ENCODE peak calls at places on chromosomes 12 and 14, in eight cellular contexts. One of them, this sample, is unnamed.
A peak's percentile ranks its signal among the peaks of the same experiment; 100 is the strongest.

GRCh38 chr14:106518054-106518943 is 991.9 kb downstream of the TMEM121 start:
- DNase-seq in neural progenitor cell: no peak
- DNase-seq in right lobe of liver: no peak
- DNase-seq in thoracic aorta: no peak
- DNase-seq in fibroblast of lung: no peak
- DNase-seq in gastrocnemius medialis: no peak
- DNase-seq in HCT116: no peak
- DNase-seq in hepatocyte: no peak
- DNase-seq in this sample: no peak

GRCh38 chr14:58663494-58664111 is 25.8 kb downstream of the DACT1 start:
- DNase-seq in neural progenitor cell: no peak
- DNase-seq in right lobe of liver: no peak
- DNase-seq in thoracic aorta: no peak
- DNase-seq in fibroblast of lung: peak; percentile 57
- DNase-seq in gastrocnemius medialis: no peak
- DNase-seq in HCT116: no peak
- DNase-seq in hepatocyte: peak; percentile 21
- DNase-seq in this sample: no peak

GRCh38 chr14:68544150-68544892 is 248.5 kb downstream of the ZFP36L1 start:
- DNase-seq in neural progenitor cell: no peak
- DNase-seq in right lobe of liver: peak; percentile 76
- DNase-seq in thoracic aorta: peak; percentile 86
- DNase-seq in fibroblast of lung: peak; percentile 99
- DNase-seq in gastrocnemius medialis: peak; percentile 75
- DNase-seq in HCT116: no peak
- DNase-seq in hepatocyte: no peak
- DNase-seq in this sample: no peak

GRCh38 chr12:64383675-64384074 is 6.9 kb downstream of the C12orf56 start:
- DNase-seq in neural progenitor cell: no peak
- DNase-seq in right lobe of liver: no peak
- DNase-seq in thoracic aorta: no peak
- DNase-seq in fibroblast of lung: no peak
- DNase-seq in gastrocnemius medialis: no peak
- DNase-seq in HCT116: no peak
- DNase-seq in hepatocyte: no peak
- DNase-seq in this sample: no peak

GRCh38 chr12:70875628-70876027 is 44.9 kb downstream of the PTPRR start:
- DNase-seq in neural progenitor cell: no peak
- DNase-seq in right lobe of liver: no peak
- DNase-seq in thoracic aorta: no peak
- DNase-seq in fibroblast of lung: no peak
- DNase-seq in gastrocnemius medialis: no peak
- DNase-seq in HCT116: no peak
- DNase-seq in hepatocyte: no peak
- DNase-seq in this sample: no peak

GRCh38 chr14:23136566-23137133 is 17.6 kb upstream of the CEBPE start:
- DNase-seq in neural progenitor cell: no peak
- DNase-seq in right lobe of liver: no peak
- DNase-seq in thoracic aorta: no peak
- DNase-seq in fibroblast of lung: no peak
- DNase-seq in gastrocnemius medialis: no peak
- DNase-seq in HCT116: no peak
- DNase-seq in hepatocyte: no peak
- DNase-seq in this sample: no peak

GRCh38 chr14:53151523-53151866 is 1.6 kb downstream of the DDHD1 start:
- DNase-seq in neural progenitor cell: no peak
- DNase-seq in right lobe of liver: no peak
- DNase-seq in thoracic aorta: no peak
- DNase-seq in fibroblast of lung: no peak
- DNase-seq in gastrocnemius medialis: no peak
- DNase-seq in HCT116: no peak
- DNase-seq in hepatocyte: no peak
- DNase-seq in this sample: no peak

GRCh38 chr12:47094804-47095203 is 15.0 kb upstream of the AMIGO2 start:
- DNase-seq in neural progenitor cell: no peak
- DNase-seq in right lobe of liver: no peak
- DNase-seq in thoracic aorta: no peak
- DNase-seq in fibroblast of lung: no peak
- DNase-seq in gastrocnemius medialis: no peak
- DNase-seq in HCT116: no peak
- DNase-seq in hepatocyte: no peak
- DNase-seq in this sample: no peak

GRCh38 chr12:18467636-18468520 is 206.6 kb downstream of the PIK3C2G start:
- DNase-seq in neural progenitor cell: no peak
- DNase-seq in right lobe of liver: no peak
- DNase-seq in thoracic aorta: no peak
- DNase-seq in fibroblast of lung: no peak
- DNase-seq in gastrocnemius medialis: no peak
- DNase-seq in HCT116: no peak
- DNase-seq in hepatocyte: no peak
- DNase-seq in this sample: no peak

GRCh38 chr12:95820096-95820703 is 29.6 kb upstream of the NTN4 start:
- DNase-seq in neural progenitor cell: peak; percentile 50
- DNase-seq in right lobe of liver: peak; percentile 65
- DNase-seq in thoracic aorta: no peak
- DNase-seq in fibroblast of lung: peak; percentile 68
- DNase-seq in gastrocnemius medialis: no peak
- DNase-seq in HCT116: peak; percentile 41
- DNase-seq in hepatocyte: peak; percentile 58
- DNase-seq in this sample: no peak

GRCh38 chr12:46221255-46222128 is 47.4 kb downstream of the SLC38A1 start:
- DNase-seq in neural progenitor cell: no peak
- DNase-seq in right lobe of liver: no peak
- DNase-seq in thoracic aorta: no peak
- DNase-seq in fibroblast of lung: peak; percentile 27
- DNase-seq in gastrocnemius medialis: no peak
- DNase-seq in HCT116: no peak
- DNase-seq in hepatocyte: no peak
- DNase-seq in this sample: no peak

GRCh38 chr12:6963741-6964446 is 6.6 kb downstream of the PHB2 start:
- DNase-seq in neural progenitor cell: no peak
- DNase-seq in right lobe of liver: no peak
- DNase-seq in thoracic aorta: no peak
- DNase-seq in fibroblast of lung: no peak
- DNase-seq in gastrocnemius medialis: no peak
- DNase-seq in HCT116: no peak
- DNase-seq in hepatocyte: peak; percentile 71
- DNase-seq in this sample: no peak

GRCh38 chr14:60973070-60973469 is 7.8 kb downstream of the TRMT5 start:
- DNase-seq in neural progenitor cell: no peak
- DNase-seq in right lobe of liver: no peak
- DNase-seq in thoracic aorta: no peak
- DNase-seq in fibroblast of lung: no peak
- DNase-seq in gastrocnemius medialis: no peak
- DNase-seq in HCT116: no peak
- DNase-seq in hepatocyte: no peak
- DNase-seq in this sample: no peak

GRCh38 chr14:80714489-80714888 is 227.0 kb downstream of the CEP128 start:
- DNase-seq in neural progenitor cell: no peak
- DNase-seq in right lobe of liver: no peak
- DNase-seq in thoracic aorta: no peak
- DNase-seq in fibroblast of lung: no peak
- DNase-seq in gastrocnemius medialis: no peak
- DNase-seq in HCT116: no peak
- DNase-seq in hepatocyte: no peak
- DNase-seq in this sample: no peak

GRCh38 chr12:3341594-3341993 is 149.4 kb upstream of the PRMT8 start:
- DNase-seq in neural progenitor cell: no peak
- DNase-seq in right lobe of liver: no peak
- DNase-seq in thoracic aorta: no peak
- DNase-seq in fibroblast of lung: no peak
- DNase-seq in gastrocnemius medialis: no peak
- DNase-seq in HCT116: no peak
- DNase-seq in hepatocyte: no peak
- DNase-seq in this sample: no peak

GRCh38 chr14:26255213-26255612 is 342.6 kb downstream of the NOVA1 start:
- DNase-seq in neural progenitor cell: peak; percentile 14
- DNase-seq in right lobe of liver: no peak
- DNase-seq in thoracic aorta: no peak
- DNase-seq in fibroblast of lung: peak; percentile 61
- DNase-seq in gastrocnemius medialis: no peak
- DNase-seq in HCT116: no peak
- DNase-seq in hepatocyte: peak; percentile 27
- DNase-seq in this sample: no peak

GRCh38 chr12:68962855-68963455 is 30.0 kb upstream of the CPM start:
- DNase-seq in neural progenitor cell: no peak
- DNase-seq in right lobe of liver: no peak
- DNase-seq in thoracic aorta: no peak
- DNase-seq in fibroblast of lung: peak; percentile 62
- DNase-seq in gastrocnemius medialis: no peak
- DNase-seq in HCT116: no peak
- DNase-seq in hepatocyte: peak; percentile 17
- DNase-seq in this sample: no peak

GRCh38 chr14:93005135-93005813 is 82.3 kb downstream of the CHGA start:
- DNase-seq in neural progenitor cell: no peak
- DNase-seq in right lobe of liver: no peak
- DNase-seq in thoracic aorta: no peak
- DNase-seq in fibroblast of lung: no peak
- DNase-seq in gastrocnemius medialis: no peak
- DNase-seq in HCT116: no peak
- DNase-seq in hepatocyte: no peak
- DNase-seq in this sample: peak; percentile 13
- H3K4me1 ChIP-seq in neural progenitor cell: no peaks in the 10 kb centered on the region
- H3K4me1 ChIP-seq in right lobe of liver: peaks cover 18% of the 10 kb centered on the region
- H3K4me1 ChIP-seq in thoracic aorta: peaks cover 22% of the 10 kb centered on the region
- H3K4me1 ChIP-seq in fibroblast of lung: peaks cover 5% of the 10 kb centered on the region
- H3K4me1 ChIP-seq in gastrocnemius medialis: peaks cover 35% of the 10 kb centered on the region
- H3K4me1 ChIP-seq in HCT116: peaks cover 12% of the 10 kb centered on the region
- H3K4me1 ChIP-seq in hepatocyte: peaks cover 16% of the 10 kb centered on the region
- H3K4me1 ChIP-seq in this sample: peaks cover 47% of the 10 kb centered on the region

GRCh38 chr12:8899835-8900234 is 14.5 kb upstream of the PHC1 start:
- DNase-seq in neural progenitor cell: no peak
- DNase-seq in right lobe of liver: no peak
- DNase-seq in thoracic aorta: no peak
- DNase-seq in fibroblast of lung: no peak
- DNase-seq in gastrocnemius medialis: no peak
- DNase-seq in HCT116: no peak
- DNase-seq in hepatocyte: no peak
- DNase-seq in this sample: no peak

GRCh38 chr12:8890313-8891084 is 23.8 kb upstream of the PHC1 start:
- DNase-seq in neural progenitor cell: peak; percentile 71
- DNase-seq in right lobe of liver: peak; percentile 49
- DNase-seq in thoracic aorta: no peak
- DNase-seq in fibroblast of lung: peak; percentile 50
- DNase-seq in gastrocnemius medialis: no peak
- DNase-seq in HCT116: no peak
- DNase-seq in hepatocyte: peak; percentile 74
- DNase-seq in this sample: no peak

GRCh38 chr12:8894986-8895385 is 19.3 kb upstream of the PHC1 start:
- DNase-seq in neural progenitor cell: no peak
- DNase-seq in right lobe of liver: no peak
- DNase-seq in thoracic aorta: no peak
- DNase-seq in fibroblast of lung: no peak
- DNase-seq in gastrocnemius medialis: no peak
- DNase-seq in HCT116: no peak
- DNase-seq in hepatocyte: no peak
- DNase-seq in this sample: no peak

GRCh38 chr12:8894378-8894777 is 19.9 kb upstream of the PHC1 start:
- DNase-seq in neural progenitor cell: no peak
- DNase-seq in right lobe of liver: no peak
- DNase-seq in thoracic aorta: no peak
- DNase-seq in fibroblast of lung: peak; percentile 8
- DNase-seq in gastrocnemius medialis: no peak
- DNase-seq in HCT116: no peak
- DNase-seq in hepatocyte: no peak
- DNase-seq in this sample: no peak
- TF ChIP-seq CTCF in neural progenitor cell: no peak
- TF ChIP-seq CTCF in right lobe of liver: no peak
- TF ChIP-seq CTCF in thoracic aorta: no peak
- TF ChIP-seq CTCF in fibroblast of lung: no peak
- TF ChIP-seq CTCF in gastrocnemius medialis: no peak
- TF ChIP-seq CTCF in HCT116: no peak
- TF ChIP-seq CTCF in hepatocyte: no peak
- TF ChIP-seq CTCF in this sample: no peak

GRCh38 chr12:57238854-57239554 is 9.5 kb downstream of the SHMT2 start:
- DNase-seq in neural progenitor cell: peak; percentile 94
- DNase-seq in right lobe of liver: peak; percentile 87
- DNase-seq in thoracic aorta: peak; percentile 47
- DNase-seq in fibroblast of lung: peak; percentile 89
- DNase-seq in gastrocnemius medialis: peak; percentile 67
- DNase-seq in HCT116: peak; percentile 58
- DNase-seq in hepatocyte: peak; percentile 94
- DNase-seq in this sample: peak; percentile 92

GRCh38 chr12:57241556-57242310 is 9.3 kb downstream of the STAC3 start:
- DNase-seq in neural progenitor cell: no peak
- DNase-seq in right lobe of liver: no peak
- DNase-seq in thoracic aorta: no peak
- DNase-seq in fibroblast of lung: no peak
- DNase-seq in gastrocnemius medialis: no peak
- DNase-seq in HCT116: no peak
- DNase-seq in hepatocyte: no peak
- DNase-seq in this sample: no peak

GRCh38 chr12:57239587-57240068 is 10.1 kb downstream of the SHMT2 start:
- DNase-seq in neural progenitor cell: no peak
- DNase-seq in right lobe of liver: no peak
- DNase-seq in thoracic aorta: no peak
- DNase-seq in fibroblast of lung: peak; percentile 23
- DNase-seq in gastrocnemius medialis: no peak
- DNase-seq in HCT116: no peak
- DNase-seq in hepatocyte: no peak
- DNase-seq in this sample: no peak

GRCh38 chr12:57240926-57241555 is 9.9 kb downstream of the STAC3 start:
- DNase-seq in neural progenitor cell: peak; percentile 72
- DNase-seq in right lobe of liver: no peak
- DNase-seq in thoracic aorta: no peak
- DNase-seq in fibroblast of lung: peak; percentile 33
- DNase-seq in gastrocnemius medialis: no peak
- DNase-seq in HCT116: no peak
- DNase-seq in hepatocyte: no peak
- DNase-seq in this sample: no peak

GRCh38 chr12:57240069-57240921 is 10.7 kb downstream of the STAC3 start:
- DNase-seq in neural progenitor cell: peak; percentile 68
- DNase-seq in right lobe of liver: no peak
- DNase-seq in thoracic aorta: no peak
- DNase-seq in fibroblast of lung: peak; percentile 60
- DNase-seq in gastrocnemius medialis: no peak
- DNase-seq in HCT116: peak; percentile 47
- DNase-seq in hepatocyte: peak; percentile 85
- DNase-seq in this sample: no peak
- H3K27me3 ChIP-seq in neural progenitor cell: peaks cover 91% of the 10 kb centered on the region
- H3K27me3 ChIP-seq in right lobe of liver: peaks cover 7% of the 10 kb centered on the region
- H3K27me3 ChIP-seq in thoracic aorta: peaks cover 18% of the 10 kb centered on the region
- H3K27me3 ChIP-seq in fibroblast of lung: peaks cover 16% of the 10 kb centered on the region
- H3K27me3 ChIP-seq in gastrocnemius medialis: peaks cover 19% of the 10 kb centered on the region
- H3K27me3 ChIP-seq in HCT116: peaks cover 4% of the 10 kb centered on the region
- H3K27me3 ChIP-seq in hepatocyte: peaks cover 76% of the 10 kb centered on the region
- H3K27me3 ChIP-seq in this sample: peaks cover 61% of the 10 kb centered on the region

DNA sequence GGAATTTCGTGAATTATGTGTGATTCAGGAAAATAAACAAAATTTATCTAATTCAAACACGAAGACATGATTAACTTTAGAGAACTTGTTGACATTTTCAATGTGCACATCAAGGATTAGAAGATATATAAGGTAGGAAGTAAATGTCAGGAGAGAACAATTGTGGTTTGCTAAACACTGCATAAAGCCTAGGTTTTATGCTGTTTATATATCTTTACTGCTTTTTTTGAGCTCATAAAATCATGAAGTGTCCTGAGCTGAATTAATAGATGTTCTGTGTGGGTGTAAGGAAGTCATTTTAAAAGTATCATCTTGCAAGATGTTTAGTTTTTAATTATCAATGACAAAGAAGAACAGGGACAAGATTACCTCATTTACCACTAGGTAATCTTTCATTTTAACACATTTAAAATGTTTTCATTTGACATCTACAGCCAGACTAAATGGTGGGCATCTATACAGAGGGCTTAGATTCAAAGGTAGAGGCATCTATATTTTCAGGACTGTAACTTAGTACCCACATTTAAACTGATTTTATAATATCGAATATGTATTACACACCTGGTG is 382.8 kb downstream of the ADAMTS20 start:
- DNase-seq in neural progenitor cell: no peak
- DNase-seq in right lobe of liver: no peak
- DNase-seq in thoracic aorta: no peak
- DNase-seq in fibroblast of lung: no peak
- DNase-seq in gastrocnemius medialis: no peak
- DNase-seq in HCT116: no peak
- DNase-seq in hepatocyte: no peak
- DNase-seq in this sample: no peak
- H3K4me1 ChIP-seq in neural progenitor cell: no peaks in the 10 kb centered on the region
- H3K4me1 ChIP-seq in right lobe of liver: no peaks in the 10 kb centered on the region
- H3K4me1 ChIP-seq in thoracic aorta: no peaks in the 10 kb centered on the region
- H3K4me1 ChIP-seq in fibroblast of lung: no peaks in the 10 kb centered on the region
- H3K4me1 ChIP-seq in gastrocnemius medialis: no peaks in the 10 kb centered on the region
- H3K4me1 ChIP-seq in HCT116: no peaks in the 10 kb centered on the region
- H3K4me1 ChIP-seq in hepatocyte: no peaks in the 10 kb centered on the region
- H3K4me1 ChIP-seq in this sample: no peaks in the 10 kb centered on the region